ENCODE peak calls at places on chromosomes 5 and 9, in five cellular contexts. R is HepG2, H is K562, V is H1, Z is GM12878. K is an unnamed sample.

GRCh38 chr9:115117999-115118470 is at the start of gene TNC:
- DNase-seq in R (no peak), V (no peak), H (no peak), Z (no peak), K (no peak)

GRCh38 chr5:16809816-16810502 is 126.1 kb downstream of the MYO10 start:
- DNase-seq in H (no peak), Z (no peak), V (no peak), R (peak; percentile 7), K (no peak)

GRCh38 chr9:92097997-92098482 is 17.2 kb downstream of the SPTLC1 start:
- DNase-seq in Z (peak; percentile 70), V (peak; percentile 47), R (no peak), H (no peak), K (peak; percentile 93)

GRCh38 chr5:111083323-111083722 is 8.8 kb upstream of the WDR36 start:
- DNase-seq in Z (no peak), V (no peak), H (no peak), R (no peak), K (no peak)

GRCh38 chr5:136094913-136095641 is 37.6 kb upstream of the SMAD5 start:
- DNase-seq in V (no peak), Z (no peak), H (no peak), R (no peak), K (no peak)

GRCh38 chr9:96418920-96419690 is 935 bp upstream of the ZNF367 start:
- DNase-seq in H (peak; percentile 79), V (no peak), R (peak; percentile 73), Z (no peak), K (no peak)

GRCh38 chr5:17228833-17229291 is 11.4 kb downstream of the BASP1 start:
- DNase-seq in H (no peak), Z (peak; percentile 66), R (no peak), V (no peak), K (no peak)

GRCh38 chr5:171520300-171521170 is 101.1 kb downstream of the FGF18 start:
- DNase-seq in V (peak; percentile 49), R (no peak), H (no peak), Z (no peak), K (no peak)

GRCh38 chr5:24609694-24610093 is 35.1 kb downstream of the CDH10 start:
- DNase-seq in V (no peak), Z (no peak), H (no peak), R (no peak), K (no peak)

GRCh38 chr9:137243626-137244485 is 2.8 kb downstream of the TUBB4B start:
- DNase-seq in R (no peak), Z (no peak), V (no peak), H (no peak), K (no peak)

GRCh38 chr9:5838884-5839571 is 6.1 kb upstream of the ERMP1 start:
- DNase-seq in V (no peak), Z (no peak), H (peak; percentile 52), R (peak; percentile 96), K (peak; percentile 77)

GRCh38 chr5:172630961-172631360 is 10.1 kb upstream of the NEURL1B start:
- DNase-seq in V (no peak), Z (no peak), R (no peak), H (no peak), K (no peak)

GRCh38 chr5:80204808-80205614 is 50.8 kb downstream of the SERINC5 start:
- DNase-seq in H (peak; percentile 54), V (no peak), Z (no peak), R (peak; percentile 95), K (no peak)

GRCh38 chr5:178488696-178489095 is 101.5 kb downstream of the COL23A1 start:
- DNase-seq in V (no peak), H (no peak), Z (no peak), R (no peak), K (no peak)

GRCh38 chr5:159098285-159099048 is 1.2 kb downstream of the EBF1 start:
- DNase-seq in Z (no peak), V (no peak), R (no peak), H (no peak), K (no peak)

GRCh38 chr9:112015736-112016135 is 119.1 kb downstream of the UGCG start:
- DNase-seq in H (no peak), V (no peak), R (no peak), Z (no peak), K (no peak)

GRCh38 chr5:74196233-74196632 is 444.3 kb downstream of the ENC1 start:
- DNase-seq in H (no peak), Z (peak; percentile 44), V (no peak), R (no peak), K (no peak)

GRCh38 chr5:110053205-110053604 is 363.5 kb downstream of the MAN2A1 start:
- DNase-seq in H (no peak), R (no peak), Z (no peak), V (no peak), K (no peak)

GRCh38 chr5:73783823-73784222 is 157.8 kb downstream of the ARHGEF28 start:
- DNase-seq in R (peak; percentile 26), Z (no peak), V (no peak), H (no peak), K (no peak)

GRCh38 chr9:72256912-72257311 is 107.7 kb downstream of the GDA start:
- DNase-seq in Z (no peak), R (no peak), H (no peak), V (no peak), K (no peak)

GRCh38 chr5:169433221-169433651 is 132.3 kb upstream of the SLIT3 start:
- DNase-seq in Z (no peak), V (no peak), H (no peak), R (no peak), K (no peak)

GRCh38 chr9:6677803-6678202 is 32.3 kb upstream of the GLDC start:
- DNase-seq in V (no peak), Z (no peak), R (no peak), H (no peak), K (no peak)

DNA sequence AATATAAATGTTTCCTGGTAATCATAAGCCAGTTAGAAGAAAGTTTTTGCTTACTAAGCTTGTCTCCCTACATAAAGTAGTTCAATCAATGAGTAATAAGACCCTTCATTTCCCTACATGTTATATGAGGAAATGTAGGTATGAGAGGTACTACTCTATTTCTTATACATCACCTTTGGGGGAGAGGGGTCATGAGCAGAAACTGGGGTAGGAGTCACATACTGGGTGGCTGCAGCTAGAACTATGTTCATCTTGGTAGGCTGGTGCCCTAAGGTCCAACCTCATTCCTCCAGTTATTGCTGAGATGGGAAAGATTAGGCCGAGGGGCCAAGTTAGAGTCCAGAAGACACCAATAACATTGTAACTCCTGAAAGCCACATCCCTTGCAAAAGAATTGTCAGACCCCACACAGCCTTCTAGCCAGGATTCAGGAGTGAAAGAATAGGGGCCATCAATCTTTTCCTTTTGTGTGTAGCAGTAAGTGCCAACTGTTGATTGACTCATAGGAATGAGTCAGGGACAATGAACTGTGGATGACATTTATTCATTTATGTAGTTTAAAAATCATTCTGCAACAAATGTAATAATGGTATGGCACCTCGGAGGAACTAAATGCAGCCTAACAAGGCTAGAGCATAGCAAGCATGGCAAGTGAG is 21.6 kb upstream of the SREK1 start:
- DNase-seq in R (no peak), V (no peak), Z (no peak), H (no peak), K (no peak)
- TF ChIP-seq ATF3 in R (no peak), V (no peak), Z (no peak), H (no peak), K (no peak)

GRCh38 chr9:128390813-128391711 is 19.9 kb downstream of the URM1 start:
- DNase-seq in Z (no peak), H (no peak), R (no peak), V (no peak), K (no peak)

GRCh38 chr9:128393971-128394370 is 22.8 kb downstream of the URM1 start:
- DNase-seq in Z (no peak), V (no peak), R (peak; percentile 38), H (no peak), K (no peak)

GRCh38 chr9:128391956-128392301 is 20.8 kb downstream of the URM1 start:
- DNase-seq in R (no peak), H (no peak), Z (no peak), V (no peak), K (no peak)

GRCh38 chr9:128393171-128393761 is 22.1 kb downstream of the URM1 start:
- DNase-seq in H (no peak), Z (no peak), R (no peak), V (no peak), K (no peak)

DNA sequence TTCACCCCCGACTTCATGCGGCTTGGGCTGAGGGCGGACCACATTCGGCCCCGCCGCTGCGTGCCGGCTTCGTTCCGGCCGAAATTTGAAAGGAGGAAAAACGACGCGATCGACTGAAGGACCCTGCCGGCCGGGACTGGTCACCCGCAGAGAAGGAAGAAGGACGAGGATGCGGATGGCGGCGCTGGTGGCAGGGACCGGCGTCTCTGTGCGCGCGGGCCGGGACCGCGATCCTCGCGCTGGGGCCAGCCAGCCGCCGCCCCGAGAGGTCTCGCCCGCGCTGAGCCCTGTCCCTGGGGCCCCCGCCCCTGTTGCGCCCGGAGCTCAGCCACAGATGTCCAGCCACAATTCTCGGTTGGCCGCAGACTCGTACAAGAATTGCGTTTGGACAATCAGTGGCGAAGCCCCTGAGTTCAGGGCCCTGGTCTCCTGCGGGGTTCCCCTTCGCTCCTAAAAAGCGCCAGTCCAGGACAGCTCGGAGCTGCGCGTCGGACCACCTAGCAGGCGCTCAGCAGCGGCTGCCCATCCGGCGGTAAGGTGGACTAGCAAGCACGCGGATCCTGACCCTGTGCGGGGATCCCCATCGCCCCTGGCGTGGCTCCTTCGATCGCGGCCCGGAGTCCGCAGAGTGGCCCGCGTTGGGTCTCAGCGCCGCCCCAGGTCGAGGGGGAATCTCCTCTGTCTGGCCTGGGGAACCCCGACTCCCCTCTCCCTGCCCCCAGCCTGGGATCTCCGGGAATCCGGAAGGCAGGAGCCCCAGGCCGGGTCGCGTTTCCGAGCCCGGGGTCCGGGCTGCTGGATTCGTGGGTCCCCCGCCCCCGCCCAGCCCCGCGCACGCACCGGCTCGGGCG is 21.4 kb downstream of the URM1 start:
- DNase-seq in R (no peak), H (no peak), Z (no peak), V (no peak), K (no peak)
- TF ChIP-seq EZH2 in R (no peak), H (no peak), Z (no peak), V (peak; percentile 99), K (no peak)

DNA sequence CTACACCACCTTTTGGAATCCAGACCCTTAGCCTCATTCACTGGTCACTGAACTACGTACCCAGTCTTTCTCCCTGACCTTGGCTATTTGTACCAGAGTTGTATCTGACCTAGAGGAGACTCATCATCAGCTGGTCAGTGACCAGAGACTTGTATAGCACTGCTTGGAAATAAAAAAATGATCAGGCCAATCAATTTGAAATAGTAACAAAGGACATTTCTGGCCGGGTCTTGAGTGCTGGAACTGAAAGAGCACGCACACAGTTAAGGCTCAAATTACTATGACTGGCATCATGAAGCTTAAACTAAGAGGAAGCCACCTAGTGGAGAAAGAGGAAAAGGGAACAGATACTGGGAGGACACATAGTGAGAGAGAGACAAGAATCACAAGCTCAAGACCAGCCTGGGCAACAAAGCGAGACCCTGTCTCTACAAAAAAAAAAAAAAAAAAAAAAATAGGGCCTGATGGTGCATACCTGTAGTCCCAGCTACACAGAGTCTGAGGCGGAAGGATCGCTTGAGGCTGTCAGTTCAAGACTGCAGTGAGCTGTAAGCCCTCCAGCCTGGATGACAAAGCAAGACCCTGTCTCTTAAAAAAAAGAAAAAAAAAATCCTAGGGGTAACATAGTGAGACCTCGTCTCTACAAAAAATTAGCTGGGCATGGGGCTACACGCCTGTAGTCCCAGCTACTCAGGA is 12.8 kb upstream of the SRP19 start:
- DNase-seq in H (peak; percentile 33), V (no peak), Z (peak; percentile 51), R (peak; percentile 76), K (peak; percentile 68)
- TF ChIP-seq ATF3 in H (no peak), V (no peak), Z (no peak), R (no peak), K (no peak)

DNA sequence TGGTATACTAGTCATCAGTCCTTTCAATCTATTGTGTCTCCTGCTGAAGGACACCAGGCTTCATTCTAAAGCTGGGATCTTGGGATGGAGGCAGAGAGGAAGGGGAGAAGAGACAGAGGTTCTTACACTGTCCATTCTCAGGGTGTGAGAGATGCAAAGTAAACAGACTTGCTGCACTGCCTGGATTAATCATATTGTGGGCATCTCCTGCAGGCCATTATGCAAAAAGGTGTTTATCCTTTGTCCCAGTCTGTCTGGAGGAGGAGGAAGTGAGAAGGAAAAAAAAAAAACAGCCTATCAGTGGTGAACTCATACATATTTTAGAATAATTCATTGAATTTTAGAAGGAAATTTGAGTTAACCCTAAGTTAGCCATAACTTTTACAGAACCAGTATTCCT is 92.9 kb upstream of the TNPO1 start:
- DNase-seq in Z (no peak), H (no peak), R (no peak), V (no peak), K (no peak)
- TF ChIP-seq EZH2 in Z (no peak), H (no peak), R (no peak), V (no peak), K (no peak)